ENCODE peak calls at places on chromosome 11, in four cellular contexts. I is endodermal cell, V is K562, S is progenitor cell of endocrine pancreas. R is an unnamed sample.

GRCh38 chr11:69234740-69235710 is 58.9 kb upstream of the MYEOV start:
- DNase-seq in I (peak; percentile 30), V (peak; percentile 54), S (no peak), R (no peak)

GRCh38 chr11:16630651-16631050 is 107.8 kb upstream of the C11orf58 start:
- DNase-seq in I (no peak), V (no peak), S (no peak), R (no peak)

GRCh38 chr11:78241475-78241874 is 52.8 kb downstream of the USP35 start:
- DNase-seq in I (no peak), V (no peak), S (no peak), R (no peak)

GRCh38 chr11:76035020-76035419 is 171.3 kb downstream of the WNT11 start:
- DNase-seq in I (no peak), V (no peak), S (no peak), R (no peak)

GRCh38 chr11:8839306-8839956 is 71.6 kb upstream of the AKIP1 start:
- DNase-seq in I (no peak), V (no peak), S (no peak), R (no peak)

GRCh38 chr11:70666336-70666735 is 268.0 kb downstream of the CTTN start:
- DNase-seq in I (no peak), V (no peak), S (no peak), R (no peak)

GRCh38 chr11:69398529-69399492 is 82.7 kb upstream of the LINC01488 start:
- DNase-seq in I (no peak), V (peak; percentile 62), S (no peak), R (no peak)

GRCh38 chr11:8826901-8827560 is 84.0 kb upstream of the AKIP1 start:
- DNase-seq in I (peak; percentile 53), V (peak; percentile 40), S (no peak), R (no peak)

GRCh38 chr11:113488931-113489351 is 13.7 kb upstream of the DRD2 start:
- DNase-seq in I (no peak), V (no peak), S (no peak), R (no peak)

GRCh38 chr11:108223449-108224149 is 732 bp downstream of the ATM start:
- DNase-seq in I (no peak), V (peak; percentile 81), S (no peak), R (no peak)

GRCh38 chr11:73292481-73292880 is 15.6 kb upstream of the ARHGEF17 start:
- DNase-seq in I (no peak), V (no peak), S (no peak), R (no peak)

GRCh38 chr11:42299780-42300179 is 840.3 kb upstream of the LRRC4C start:
- DNase-seq in I (no peak), V (no peak), S (no peak), R (no peak)

GRCh38 chr11:57349491-57350274 is 11.5 kb downstream of the P2RX3 start:
- DNase-seq in I (peak; percentile 94), V (peak; percentile 79), S (peak; percentile 71), R (peak; percentile 86)

GRCh38 chr11:26936109-26936508 is 57.8 kb upstream of the FIBIN start:
- DNase-seq in I (peak; percentile 71), V (no peak), S (no peak), R (no peak)

GRCh38 chr11:86091566-86091965 is 22.7 kb upstream of the PICALM start:
- DNase-seq in I (no peak), V (no peak), S (no peak), R (no peak)

GRCh38 chr11:87966744-87967143 is 208.5 kb downstream of the RAB38 start:
- DNase-seq in I (no peak), V (no peak), S (no peak), R (no peak)

GRCh38 chr11:65719887-65720236 is 736 bp downstream of the RNASEH2C start:
- DNase-seq in I (no peak), V (peak; percentile 53), S (no peak), R (no peak)

GRCh38 chr11:130882138-130882551 is 34.1 kb downstream of the SNX19 start:
- DNase-seq in I (no peak), V (no peak), S (no peak), R (no peak)

GRCh38 chr11:115659061-115659963 is 155.1 kb upstream of the CADM1 start:
- DNase-seq in I (peak; percentile 79), V (no peak), S (peak; percentile 33), R (no peak)

GRCh38 chr11:107587306-107587979 is 3.5 kb upstream of the ELMOD1 start:
- DNase-seq in I (no peak), V (no peak), S (no peak), R (no peak)

GRCh38 chr11:61333638-61334433 is 808 bp downstream of the TKFC start:
- DNase-seq in I (no peak), V (no peak), S (no peak), R (no peak)

GRCh38 chr11:112357488-112357887 is 96.8 kb upstream of the PLET1 start:
- DNase-seq in I (peak; percentile 51), V (no peak), S (no peak), R (no peak)

DNA sequence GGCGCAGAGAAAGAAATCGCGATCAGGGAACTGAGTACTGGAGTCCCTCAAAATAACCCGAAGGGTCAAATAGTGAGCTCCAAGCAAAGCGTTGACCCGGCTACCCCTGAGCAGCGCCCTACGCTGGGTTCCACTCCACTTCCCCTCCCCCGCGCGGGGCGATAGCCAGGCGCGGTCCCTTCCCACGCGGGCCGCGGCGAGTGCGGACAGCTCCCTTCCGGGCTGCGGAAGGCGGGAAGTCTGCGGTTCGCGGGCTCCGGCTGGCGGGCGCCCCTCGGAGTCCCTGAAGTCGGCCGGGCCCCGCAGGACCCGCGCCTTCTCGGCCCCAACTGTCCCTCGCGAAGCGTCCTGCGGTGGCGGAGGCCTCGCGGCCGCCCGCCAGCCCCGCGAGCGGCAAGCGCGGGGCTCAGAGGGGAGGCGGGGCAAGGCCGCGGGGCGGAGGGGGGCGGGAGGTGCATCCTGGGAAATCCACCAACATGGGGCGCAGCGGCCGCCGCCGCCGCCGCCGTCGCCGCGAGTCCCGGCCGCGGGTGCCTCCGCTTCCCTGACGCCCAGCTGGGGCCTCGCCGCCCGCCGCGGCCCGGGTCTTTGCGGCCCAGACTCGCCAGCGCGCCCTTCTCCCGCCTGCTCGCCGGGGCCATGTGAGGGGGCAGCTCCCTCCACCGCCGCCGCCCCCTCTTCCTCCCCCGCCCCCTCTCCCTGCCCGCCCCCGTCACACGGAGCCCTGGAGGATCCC is at the start of gene QSER1:
- DNase-seq in I (peak; percentile 89), V (peak; percentile 82), S (peak; percentile 53), R (peak; percentile 56)
- TF ChIP-seq CTCF in I (no peak), V (no peak), S (no peak), R (no peak)

GRCh38 chr11:120564573-120565301 is 53.2 kb downstream of the GRIK4 start:
- DNase-seq in I (peak; percentile 80), V (peak; percentile 5), S (no peak), R (peak; percentile 48)
- TF ChIP-seq CTCF in I (peak; percentile 20), V (no peak), S (peak; percentile 29), R (peak; percentile 28)

GRCh38 chr11:20093775-20094174 is 66.5 kb downstream of the DBX1 start:
- DNase-seq in I (peak; percentile 13), V (no peak), S (no peak), R (no peak)
- TF ChIP-seq CTCF in I (no peak), V (no peak), S (no peak), R (no peak)

GRCh38 chr11:3169235-3169951 is 4.3 kb upstream of the OSBPL5 start:
- DNase-seq in I (peak; percentile 87), V (peak; percentile 96), S (no peak), R (no peak)
- TF ChIP-seq CTCF in I (peak; percentile 44), V (peak; percentile 61), S (no peak), R (no peak)

GRCh38 chr11:95091663-95092062 is 2.0 kb downstream of the ENDOD1 start:
- DNase-seq in I (no peak), V (no peak), S (no peak), R (no peak)

GRCh38 chr11:95089620-95090542 is at the start of gene ENDOD1:
- DNase-seq in I (peak; percentile 93), V (peak; percentile 91), S (peak; percentile 58), R (peak; percentile 66)

GRCh38 chr11:95093548-95093947 is 3.9 kb downstream of the ENDOD1 start:
- DNase-seq in I (no peak), V (no peak), S (no peak), R (no peak)

GRCh38 chr11:95095858-95096587 is 6.4 kb downstream of the ENDOD1 start:
- DNase-seq in I (no peak), V (no peak), S (no peak), R (no peak)

DNA sequence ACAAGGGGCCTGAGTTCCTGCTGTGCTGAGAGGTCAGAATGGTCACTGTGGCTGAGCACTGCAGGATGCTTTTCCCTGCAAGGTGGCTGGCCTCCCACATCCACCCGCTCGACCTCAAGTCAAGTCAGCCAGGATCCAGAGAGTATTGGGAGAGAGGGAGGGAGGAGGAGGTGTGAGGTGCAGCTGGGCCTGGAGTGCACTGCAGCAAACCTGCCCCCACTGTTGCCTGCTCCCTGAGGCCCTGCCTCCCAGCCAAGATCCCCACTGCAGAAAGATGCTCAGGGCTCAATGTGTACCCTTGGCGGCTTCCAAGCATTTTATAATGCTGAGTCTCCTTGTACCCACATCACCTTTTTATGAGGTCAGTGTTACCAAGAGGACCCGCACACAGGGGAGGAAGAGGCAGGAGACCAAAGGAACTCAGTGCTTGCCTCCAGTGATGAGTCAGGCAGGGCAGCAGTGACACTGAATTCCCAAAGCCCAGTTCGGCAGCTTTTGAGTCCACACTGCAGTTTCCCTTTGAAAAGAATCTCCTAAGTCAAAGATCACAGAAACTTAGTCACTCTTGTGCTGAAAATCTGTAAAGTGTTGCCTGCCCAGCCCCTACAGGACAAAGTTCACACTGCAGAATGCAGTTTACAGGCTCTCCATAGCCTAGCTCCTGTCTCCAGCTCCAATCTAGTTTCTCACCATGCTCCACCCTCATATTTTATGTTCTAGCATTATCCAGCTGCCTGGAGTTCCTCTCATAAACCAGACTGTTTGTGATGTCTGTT is 3.1 kb downstream of the ENDOD1 start:
- DNase-seq in I (peak; percentile 67), V (peak; percentile 54), S (no peak), R (peak; percentile 11)
- TF ChIP-seq CTCF in I (peak; percentile 71), V (peak; percentile 58), S (peak; percentile 61), R (peak; percentile 63)

GRCh38 chr11:99160447-99160846 is 139.7 kb downstream of the CNTN5 start:
- DNase-seq in I (no peak), V (no peak), S (no peak), R (no peak)
- TF ChIP-seq CTCF in I (no peak), V (no peak), S (no peak), R (no peak)

GRCh38 chr11:64285885-64286800 is 495 bp downstream of the GPR137 start:
- DNase-seq in I (no peak), V (no peak), S (no peak), R (no peak)
- TF ChIP-seq CTCF in I (no peak), V (no peak), S (no peak), R (no peak)

GRCh38 chr11:12377824-12378593 is 638 bp downstream of the PARVA start:
- DNase-seq in I (peak; percentile 93), V (no peak), S (peak; percentile 65), R (peak; percentile 57)
- TF ChIP-seq CTCF in I (peak; percentile 47), V (no peak), S (peak; percentile 43), R (peak; percentile 43)